ENCODE peak calls at places on chromosomes 2 and 18, in nine cellular contexts. D, A, Y, M, N, H, F, J and G are unnamed samples.

GRCh38 chr18:11871501-11871900 is 20.3 kb downstream of the CHMP1B start:
- DNase-seq in D (no peak), A (no peak), Y (no peak), M (no peak), N (no peak), H (no peak), F (no peak), J (no peak), G (no peak)

GRCh38 chr2:215579809-215580208 is 143.9 kb upstream of the FN1 start:
- DNase-seq in D (no peak), A (no peak), Y (no peak), M (no peak), N (peak), H (no peak), F (peak), J (no peak), G (no peak)

GRCh38 chr2:70069049-70069448 is 18.2 kb upstream of the PCBP1 start:
- DNase-seq in D (no peak), A (peak), Y (peak), M (peak), N (no peak), H (no peak), F (no peak), J (peak), G (no peak)

GRCh38 chr2:47946593-47946992 is 40.3 kb upstream of the FBXO11 start:
- DNase-seq in D (no peak), A (no peak), Y (no peak), M (no peak), N (no peak), H (no peak), F (no peak), J (no peak), G (no peak)

GRCh38 chr2:102063948-102064678 is 72.4 kb downstream of the IL1R2 start:
- DNase-seq in D (peak), A (peak), Y (no peak), M (no peak), N (peak), H (peak), F (peak), J (peak), G (no peak)

GRCh38 chr2:72940786-72941185 is 23.5 kb downstream of the EMX1 start:
- DNase-seq in D (no peak), A (no peak), Y (no peak), M (no peak), N (no peak), H (peak), F (no peak), J (no peak), G (no peak)

GRCh38 chr2:69020496-69020895 is 7.5 kb downstream of the ANTXR1 start:
- DNase-seq in D (no peak), A (no peak), Y (no peak), M (no peak), N (no peak), H (no peak), F (no peak), J (no peak), G (no peak)

GRCh38 chr2:158796606-158797005 is 1.5 kb downstream of the DAPL1 start:
- DNase-seq in D (no peak), A (no peak), Y (no peak), M (no peak), N (no peak), H (no peak), F (no peak), J (no peak), G (no peak)

GRCh38 chr2:234060236-234060635 is 9.7 kb downstream of the SPP2 start:
- DNase-seq in D (no peak), A (no peak), Y (no peak), M (no peak), N (no peak), H (no peak), F (no peak), J (no peak), G (no peak)

GRCh38 chr2:237995036-237995435 is 28.2 kb downstream of the UBE2F start:
- DNase-seq in D (no peak), A (no peak), Y (no peak), M (no peak), N (no peak), H (no peak), F (no peak), J (no peak), G (no peak)

GRCh38 chr2:27689424-27689823 is 25.7 kb downstream of the SLC4A1AP start:
- DNase-seq in D (no peak), A (no peak), Y (no peak), M (no peak), N (no peak), H (no peak), F (no peak), J (no peak), G (no peak)

DNA sequence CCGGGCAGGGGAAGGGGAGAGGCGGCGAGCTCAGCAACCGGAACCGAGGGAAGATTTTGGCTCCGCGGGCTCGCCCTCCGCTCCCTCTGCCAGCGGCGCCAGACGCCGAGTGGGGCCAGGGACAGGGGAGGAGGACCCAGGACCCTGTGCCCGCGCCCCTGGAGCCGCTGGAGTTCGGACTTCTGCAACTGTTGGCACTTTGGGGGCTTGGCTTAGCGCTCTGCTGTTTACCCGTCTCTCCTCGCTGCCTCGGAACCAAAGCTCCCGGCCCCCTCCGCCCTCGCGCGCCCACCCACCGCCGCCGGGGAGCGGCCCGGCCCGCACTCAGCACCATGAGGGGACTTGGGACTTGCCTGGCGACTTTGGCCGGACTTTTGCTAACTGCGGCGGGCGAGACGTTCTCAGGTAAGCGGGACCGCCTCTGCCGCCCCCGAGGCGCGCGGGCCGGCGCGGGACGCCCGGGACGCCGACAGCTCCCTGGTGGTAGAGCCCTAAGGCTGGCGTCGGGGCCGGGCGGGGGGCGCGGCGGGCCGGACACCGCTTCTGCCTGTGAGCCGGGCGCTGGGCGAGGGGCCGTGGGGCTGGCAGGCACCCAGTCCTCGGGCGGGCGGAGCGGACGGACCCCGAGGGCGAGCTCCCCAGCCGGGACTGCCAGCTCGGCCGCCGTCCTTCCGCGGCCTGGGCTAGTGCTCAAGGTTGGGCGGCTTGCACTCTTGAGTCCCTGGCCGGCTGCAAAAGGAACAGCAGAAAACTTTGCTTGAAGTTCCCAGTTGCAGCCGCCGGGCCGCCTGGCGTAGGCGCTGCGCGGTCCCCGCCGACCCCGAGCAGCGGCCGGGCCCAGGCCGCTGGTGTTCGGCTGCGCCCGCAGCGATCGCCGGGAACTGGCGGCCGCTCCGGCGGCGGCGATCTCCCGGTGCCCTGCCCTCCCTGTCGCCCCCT is 640 bp downstream of the PTPRM start:
- DNase-seq in D (peak), A (peak), Y (no peak), M (no peak), N (peak), H (peak), F (peak), J (peak), G (no peak)
- H3K27ac ChIP-seq in D (peak), A (peak), Y (no peak), M (no peak), N (peak), H (no peak), F (peak), J (peak), G (no peak)

DNA sequence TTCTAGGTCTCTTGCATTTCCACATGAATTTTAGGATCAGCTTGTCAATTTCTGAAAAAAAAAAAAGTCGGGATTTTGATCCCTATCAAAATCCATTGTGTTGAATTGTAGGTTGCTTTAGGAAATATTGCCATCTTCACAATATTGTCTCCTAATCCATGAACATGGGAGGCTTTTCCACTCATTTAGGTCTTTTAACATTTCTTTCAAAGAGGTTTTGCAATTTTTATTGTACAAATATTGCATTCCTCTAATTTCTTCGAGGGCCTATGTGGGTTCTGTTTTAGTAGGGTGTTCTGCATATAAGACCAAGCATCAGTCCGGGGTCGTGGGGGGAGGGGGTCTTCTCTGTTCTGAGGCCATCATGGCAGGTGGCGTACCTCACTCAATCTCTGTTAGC is 725 bp upstream of the LAMA3 start:
- DNase-seq in D (no peak), A (no peak), Y (no peak), M (no peak), N (no peak), H (no peak), F (no peak), J (no peak), G (no peak)
- H3K27ac ChIP-seq in D (no peak), A (no peak), Y (no peak), M (no peak), N (no peak), H (no peak), F (peak), J (no peak), G (no peak)

DNA sequence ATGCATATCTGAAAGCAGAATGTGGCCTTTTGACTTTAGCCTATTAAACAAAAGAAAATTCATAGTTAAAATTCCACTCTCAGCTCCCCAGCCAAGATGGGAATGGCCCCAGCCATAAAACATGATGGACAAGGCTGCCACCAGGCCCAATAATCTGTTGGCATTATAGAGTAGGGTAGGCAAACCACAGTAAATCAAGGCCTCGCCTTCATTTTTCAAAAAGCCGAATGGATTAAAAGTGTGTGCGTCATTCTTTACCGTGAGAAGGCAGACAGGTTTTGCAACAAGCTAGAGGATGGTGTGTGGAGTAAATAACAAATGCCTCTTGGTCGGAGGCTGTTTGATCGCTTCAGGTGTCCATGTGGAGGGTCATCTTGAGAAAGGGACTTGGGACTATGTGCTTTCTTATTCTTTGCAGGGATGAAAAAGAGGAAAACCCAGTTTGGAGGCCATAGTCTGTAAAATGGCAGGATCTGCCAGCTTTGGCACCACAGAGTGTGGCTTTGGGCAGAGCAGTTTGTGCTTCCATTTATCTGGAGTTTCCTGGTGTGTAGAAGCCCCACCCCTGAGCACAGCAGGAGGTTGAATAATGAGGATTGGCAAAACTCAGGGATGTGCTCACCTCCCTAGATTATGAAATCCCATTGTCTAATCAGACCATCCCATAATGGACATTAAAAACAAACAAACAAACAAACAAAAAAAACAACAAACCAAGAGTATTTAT is 57.1 kb upstream of the ITGB6 start:
- DNase-seq in D (no peak), A (no peak), Y (no peak), M (no peak), N (no peak), H (no peak), F (peak), J (peak), G (no peak)
- H3K27ac ChIP-seq in D (peak), A (no peak), Y (no peak), M (no peak), N (no peak), H (no peak), F (peak), J (peak), G (no peak)

DNA sequence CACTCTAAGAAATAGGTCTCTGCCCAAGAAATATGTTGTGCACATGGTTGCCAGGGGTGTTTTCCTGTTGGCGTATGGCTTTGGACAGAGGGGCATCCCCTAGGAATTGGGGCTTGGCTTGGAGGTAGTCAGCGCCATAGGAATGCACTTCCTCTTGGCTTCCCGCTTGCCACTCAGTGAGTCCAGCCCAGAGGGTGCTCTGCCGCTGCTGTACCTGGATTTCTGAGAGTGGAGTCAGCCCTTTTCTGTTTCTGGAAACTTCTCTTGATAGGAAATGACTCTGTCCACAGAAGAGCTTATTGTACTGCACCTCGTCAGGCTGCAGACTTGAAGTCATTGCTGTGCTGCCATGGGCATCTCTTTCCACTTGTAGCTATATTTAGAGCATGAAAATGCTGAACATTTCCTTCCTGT is 116.7 kb upstream of the MGAT5 start:
- DNase-seq in D (peak), A (peak), Y (no peak), M (no peak), N (no peak), H (no peak), F (no peak), J (no peak), G (no peak)
- H3K27ac ChIP-seq in D (peak), A (peak), Y (no peak), M (no peak), N (peak), H (no peak), F (no peak), J (peak), G (no peak)